ENCODE peak calls at places on chromosomes 11 and 22, in five cellular contexts. F is SK-N-SH, Z is K562, B is HepG2, D is GM12878. V is an unnamed sample.
A peak's percentile ranks its signal among the peaks of the same experiment; 100 is the strongest.

GRCh38 chr22:32326647-32327046 is 31.0 kb upstream of the RFPL3 start:
- DNase-seq in F (no peak), Z (no peak), B (no peak), D (no peak), V (no peak)

GRCh38 chr11:83361831-83362230 is 75.7 kb upstream of the CCDC90B start:
- DNase-seq in F (no peak), Z (no peak), B (no peak), D (no peak), V (no peak)

GRCh38 chr11:107669156-107669740 is 42.6 kb downstream of the SLN start:
- DNase-seq in F (no peak), Z (no peak), B (no peak), D (no peak), V (no peak)

GRCh38 chr11:115191761-115192160 is 312.5 kb downstream of the CADM1 start:
- DNase-seq in F (no peak), Z (no peak), B (peak; percentile 30), D (no peak), V (peak; percentile 72)

GRCh38 chr11:119258180-119258579 is 52.0 kb downstream of the CBL start:
- DNase-seq in F (no peak), Z (no peak), B (no peak), D (no peak), V (no peak)

GRCh38 chr11:111269146-111269868 is 23.8 kb downstream of the POU2AF2 start:
- DNase-seq in F (no peak), Z (no peak), B (peak; percentile 81), D (no peak), V (no peak)

GRCh38 chr11:73538381-73538872 is 59.5 kb downstream of the FAM168A start:
- DNase-seq in F (peak; percentile 55), Z (no peak), B (no peak), D (peak; percentile 53), V (no peak)

GRCh38 chr11:2297623-2298030 is 4.1 kb downstream of the C11orf21 start:
- DNase-seq in F (no peak), Z (no peak), B (no peak), D (no peak), V (no peak)

GRCh38 chr22:43411981-43412807 is at the start of gene MPPED1:
- DNase-seq in F (peak; percentile 62), Z (no peak), B (no peak), D (no peak), V (no peak)

GRCh38 chr11:80593981-80594380 is 1153.2 kb upstream of the TENM4 start:
- DNase-seq in F (no peak), Z (no peak), B (peak; percentile 28), D (no peak), V (peak; percentile 44)

GRCh38 chr11:28697920-28698827 is 590.0 kb downstream of the METTL15 start:
- DNase-seq in F (peak; percentile 56), Z (peak; percentile 40), B (peak; percentile 41), D (no peak), V (peak; percentile 61)

GRCh38 chr11:28701760-28702449 is 593.7 kb downstream of the METTL15 start:
- DNase-seq in F (no peak), Z (no peak), B (no peak), D (no peak), V (no peak)

GRCh38 chr22:36144886-36145541 is 15.5 kb downstream of the APOL3 start:
- DNase-seq in F (peak; percentile 57), Z (peak; percentile 27), B (peak; percentile 47), D (no peak), V (peak; percentile 69)

GRCh38 chr22:23938328-23939016 is 22.5 kb downstream of the GSTT2B start:
- DNase-seq in F (no peak), Z (peak; percentile 18), B (peak; percentile 81), D (no peak), V (no peak)

GRCh38 chr11:119056397-119056999 is 507 bp downstream of the HYOU1 start:
- DNase-seq in F (peak; percentile 78), Z (peak; percentile 38), B (no peak), D (no peak), V (peak; percentile 3)

GRCh38 chr11:130050272-130050671 is 19.4 kb upstream of the APLP2 start:
- DNase-seq in F (no peak), Z (no peak), B (no peak), D (no peak), V (peak; percentile 58)

GRCh38 chr11:41301023-41301422 is 158.4 kb downstream of the LRRC4C start:
- DNase-seq in F (no peak), Z (no peak), B (no peak), D (no peak), V (no peak)

GRCh38 chr11:117827521-117828511 is 3.3 kb upstream of the FXYD2 start:
- DNase-seq in F (no peak), Z (no peak), B (no peak), D (no peak), V (no peak)

GRCh38 chr11:34565417-34566208 is 52.0 kb upstream of the ELF5 start:
- DNase-seq in F (peak; percentile 39), Z (peak; percentile 55), B (peak; percentile 34), D (no peak), V (no peak)

GRCh38 chr22:44550666-44551491 is 52.8 kb upstream of the RTL6 start:
- DNase-seq in F (no peak), Z (no peak), B (no peak), D (peak; percentile 9), V (peak; percentile 98)

DNA sequence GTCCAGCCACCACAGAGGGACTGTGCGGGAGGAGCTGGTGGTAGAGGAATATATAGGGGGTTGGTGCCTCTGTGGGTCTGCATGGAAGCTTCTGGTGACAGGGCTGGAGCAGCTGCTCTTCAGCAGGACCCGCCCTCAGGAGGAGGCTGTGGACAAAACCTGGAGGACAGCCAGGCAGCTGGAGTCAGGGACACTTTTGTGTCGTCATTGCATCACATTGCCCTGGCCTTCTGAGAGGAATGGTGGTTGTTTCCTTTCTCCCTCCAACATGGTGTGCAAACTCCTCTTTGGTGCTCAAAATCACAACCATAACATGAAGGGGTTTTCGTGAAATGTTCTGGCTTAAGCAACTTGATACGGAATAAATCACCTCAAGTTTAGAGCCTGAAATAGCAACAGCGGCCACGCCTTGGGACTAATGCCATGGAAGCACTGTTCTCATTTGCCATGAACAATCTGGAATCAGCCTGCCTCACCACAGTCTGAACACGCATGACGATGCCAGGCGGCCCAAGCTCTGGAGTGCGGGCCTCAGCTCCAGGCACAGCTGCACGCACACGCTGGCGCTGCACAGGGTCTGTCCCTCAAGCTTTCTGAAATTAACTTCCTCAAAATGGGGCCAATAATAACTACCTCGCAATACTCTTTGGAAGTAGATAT is 17.1 kb upstream of the CSRP3 start:
- DNase-seq in F (peak; percentile 51), Z (peak; percentile 24), B (no peak), D (no peak), V (no peak)
- TF ChIP-seq MXI1 in F (no peak), Z (no peak), B (no peak), D (no peak), V (no peak)

DNA sequence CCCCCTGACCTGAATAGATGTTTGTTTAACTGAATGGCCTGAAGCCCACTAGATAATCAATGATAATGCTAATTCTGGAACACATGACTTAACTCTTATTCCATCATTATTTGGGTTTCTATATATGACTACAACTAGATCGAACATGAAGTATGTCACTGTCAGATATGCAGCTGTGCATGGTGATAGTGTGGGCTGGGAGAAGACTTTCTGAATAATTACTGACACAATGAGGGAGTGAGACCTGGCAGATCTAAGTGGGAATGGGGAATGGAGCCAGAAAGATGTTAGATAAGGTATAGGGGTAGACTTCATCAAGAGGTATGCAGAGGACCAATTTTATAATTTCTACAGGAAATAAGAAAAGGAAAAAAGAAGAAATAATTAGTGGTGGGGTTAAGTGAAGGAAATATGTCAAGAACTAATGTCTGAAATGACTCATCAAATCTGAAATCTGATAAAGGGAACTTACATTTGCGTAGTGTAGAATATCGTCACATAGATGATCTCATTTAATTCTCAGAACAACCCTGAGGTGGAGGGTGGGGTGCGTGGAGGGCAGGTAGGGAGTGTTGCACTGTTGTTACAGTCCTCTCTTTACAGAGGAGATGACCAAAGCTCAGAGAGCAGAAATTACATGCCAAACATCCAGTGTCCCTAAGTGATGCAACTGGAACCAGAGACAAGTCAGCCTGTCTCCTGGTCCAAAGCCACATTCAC is 68.2 kb upstream of the EED start:
- DNase-seq in F (no peak), Z (peak; percentile 75), B (peak; percentile 42), D (no peak), V (peak; percentile 52)
- TF ChIP-seq MXI1 in F (no peak), Z (no peak), B (no peak), D (no peak), V (no peak)

DNA sequence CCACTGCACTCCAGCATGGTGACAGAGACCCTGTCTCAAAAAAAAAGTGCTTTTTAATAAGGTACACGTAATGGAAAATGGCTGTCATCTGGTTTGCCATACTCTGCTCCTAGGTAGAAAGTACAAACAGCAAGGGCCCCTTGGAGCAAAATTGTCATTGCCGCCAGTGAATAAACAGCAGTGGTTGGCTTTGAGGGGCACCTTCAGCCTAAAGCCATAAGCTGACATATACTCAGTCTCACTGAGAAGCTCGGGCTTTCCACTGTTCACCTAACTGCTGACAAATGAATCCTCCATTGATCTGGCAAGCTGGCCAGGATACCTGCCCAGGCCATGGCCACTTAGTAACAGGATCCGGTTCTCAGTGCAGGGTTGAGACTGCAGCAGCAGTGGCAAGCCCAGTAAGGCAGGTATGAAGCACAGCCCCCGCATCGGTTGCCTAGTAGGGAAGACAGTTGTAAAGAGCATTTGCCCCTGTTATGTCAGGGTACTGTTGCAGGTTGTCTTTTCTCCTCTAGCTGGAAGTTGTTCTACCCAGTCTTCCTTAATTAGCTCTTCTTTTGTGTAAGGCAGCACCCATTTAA is 38.8 kb downstream of the MARK2 start:
- DNase-seq in F (no peak), Z (no peak), B (no peak), D (no peak), V (no peak)
- TF ChIP-seq MXI1 in F (no peak), Z (no peak), B (no peak), D (no peak), V (no peak)

GRCh38 chr11:127056338-127056971 is 55.9 kb upstream of the KIRREL3 start:
- DNase-seq in F (peak; percentile 29), Z (peak; percentile 27), B (no peak), D (no peak), V (no peak)
- TF ChIP-seq MXI1 in F (no peak), Z (no peak), B (no peak), D (no peak), V (no peak)

DNA sequence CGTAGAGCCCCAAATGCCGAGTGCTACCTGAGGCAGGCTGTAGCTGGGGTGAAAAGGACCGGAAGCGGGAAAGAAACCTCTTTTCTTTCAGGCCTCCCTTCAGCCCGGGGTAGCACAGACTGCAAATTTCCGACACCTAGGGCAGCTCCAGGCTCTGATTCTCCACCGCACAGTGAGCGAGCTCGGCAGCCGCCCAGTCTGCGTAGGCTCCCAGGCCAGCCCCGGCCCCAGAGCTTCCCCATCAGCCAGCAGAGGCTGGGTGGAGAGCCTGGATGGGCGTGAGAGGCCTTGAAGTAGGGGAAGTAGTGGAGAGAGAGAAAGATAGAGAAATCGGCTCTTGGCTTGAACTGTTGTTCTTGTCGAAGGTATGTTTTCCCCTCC is 9.3 kb upstream of the PAX6 start:
- DNase-seq in F (peak; percentile 51), Z (no peak), B (no peak), D (no peak), V (no peak)
- TF ChIP-seq MXI1 in F (no peak), Z (no peak), B (no peak), D (no peak), V (no peak)